ENCODE peak calls at places on chromosomes 7 and 10, in six cellular contexts. One of them, this sample, is unnamed.
A peak's percentile ranks its signal among the peaks of the same experiment; 100 is the strongest.

GRCh38 chr10:43417950-43418768 is 9.2 kb upstream of the HNRNPF start:
- DNase-seq in AG09309: no peak
- DNase-seq in Calu3: no peak
- DNase-seq in AG04449: no peak
- DNase-seq in CD8-positive, alpha-beta T cell: no peak
- DNase-seq in A673: no peak
- DNase-seq in this sample: peak; percentile 75

GRCh38 chr10:83750604-83751003 is 388.7 kb upstream of the GHITM start:
- DNase-seq in AG09309: no peak
- DNase-seq in Calu3: no peak
- DNase-seq in AG04449: no peak
- DNase-seq in CD8-positive, alpha-beta T cell: no peak
- DNase-seq in A673: no peak
- DNase-seq in this sample: no peak

GRCh38 chr7:85567983-85568382 is 381.1 kb upstream of the SEMA3D start:
- DNase-seq in AG09309: no peak
- DNase-seq in Calu3: no peak
- DNase-seq in AG04449: no peak
- DNase-seq in CD8-positive, alpha-beta T cell: no peak
- DNase-seq in A673: no peak
- DNase-seq in this sample: no peak

GRCh38 chr7:130401531-130401930 is 21.2 kb downstream of the CPA1 start:
- DNase-seq in AG09309: no peak
- DNase-seq in Calu3: no peak
- DNase-seq in AG04449: no peak
- DNase-seq in CD8-positive, alpha-beta T cell: no peak
- DNase-seq in A673: no peak
- DNase-seq in this sample: no peak

GRCh38 chr10:51097546-51097945 is 23.3 kb downstream of the PRKG1 start:
- DNase-seq in AG09309: no peak
- DNase-seq in Calu3: no peak
- DNase-seq in AG04449: no peak
- DNase-seq in CD8-positive, alpha-beta T cell: no peak
- DNase-seq in A673: no peak
- DNase-seq in this sample: no peak

GRCh38 chr7:14902589-14902963 is at the start of gene DGKB:
- DNase-seq in AG09309: no peak
- DNase-seq in Calu3: no peak
- DNase-seq in AG04449: no peak
- DNase-seq in CD8-positive, alpha-beta T cell: no peak
- DNase-seq in A673: peak; percentile 20
- DNase-seq in this sample: no peak

GRCh38 chr7:33774762-33775523 is 130.4 kb upstream of the BMPER start:
- DNase-seq in AG09309: peak; percentile 70
- DNase-seq in Calu3: no peak
- DNase-seq in AG04449: no peak
- DNase-seq in CD8-positive, alpha-beta T cell: no peak
- DNase-seq in A673: peak; percentile 90
- DNase-seq in this sample: no peak

GRCh38 chr10:93991596-93992284 is 2.0 kb upstream of the PLCE1 start:
- DNase-seq in AG09309: no peak
- DNase-seq in Calu3: peak; percentile 63
- DNase-seq in AG04449: no peak
- DNase-seq in CD8-positive, alpha-beta T cell: no peak
- DNase-seq in A673: peak; percentile 40
- DNase-seq in this sample: no peak

GRCh38 chr10:32077896-32078295 is 21.7 kb upstream of the KIF5B start:
- DNase-seq in AG09309: no peak
- DNase-seq in Calu3: no peak
- DNase-seq in AG04449: no peak
- DNase-seq in CD8-positive, alpha-beta T cell: no peak
- DNase-seq in A673: peak; percentile 24
- DNase-seq in this sample: no peak

GRCh38 chr10:103859161-103860141 is 4.1 kb upstream of the SH3PXD2A start:
- DNase-seq in AG09309: no peak
- DNase-seq in Calu3: peak; percentile 58
- DNase-seq in AG04449: no peak
- DNase-seq in CD8-positive, alpha-beta T cell: peak; percentile 30
- DNase-seq in A673: peak; percentile 86
- DNase-seq in this sample: no peak

GRCh38 chr7:47389171-47389922 is 192.6 kb downstream of the TNS3 start:
- DNase-seq in AG09309: no peak
- DNase-seq in Calu3: no peak
- DNase-seq in AG04449: no peak
- DNase-seq in CD8-positive, alpha-beta T cell: no peak
- DNase-seq in A673: no peak
- DNase-seq in this sample: no peak

GRCh38 chr10:81865581-81865980 is 9.4 kb upstream of the NRG3 start:
- DNase-seq in AG09309: no peak
- DNase-seq in Calu3: peak; percentile 39
- DNase-seq in AG04449: no peak
- DNase-seq in CD8-positive, alpha-beta T cell: no peak
- DNase-seq in A673: no peak
- DNase-seq in this sample: no peak

GRCh38 chr7:28623105-28623730 is 210.9 kb downstream of the CREB5 start:
- DNase-seq in AG09309: no peak
- DNase-seq in Calu3: no peak
- DNase-seq in AG04449: peak; percentile 38
- DNase-seq in CD8-positive, alpha-beta T cell: no peak
- DNase-seq in A673: no peak
- DNase-seq in this sample: no peak

GRCh38 chr7:2729043-2729892 is 41.3 kb downstream of the AMZ1 start:
- DNase-seq in AG09309: no peak
- DNase-seq in Calu3: no peak
- DNase-seq in AG04449: no peak
- DNase-seq in CD8-positive, alpha-beta T cell: no peak
- DNase-seq in A673: no peak
- DNase-seq in this sample: peak; percentile 50

GRCh38 chr7:134669845-134670373 is 23.3 kb downstream of the BPGM start:
- DNase-seq in AG09309: no peak
- DNase-seq in Calu3: peak; percentile 76
- DNase-seq in AG04449: no peak
- DNase-seq in CD8-positive, alpha-beta T cell: peak; percentile 63
- DNase-seq in A673: peak; percentile 86
- DNase-seq in this sample: no peak

GRCh38 chr10:25639646-25640045 is 294.4 kb upstream of the MYO3A start:
- DNase-seq in AG09309: no peak
- DNase-seq in Calu3: no peak
- DNase-seq in AG04449: no peak
- DNase-seq in CD8-positive, alpha-beta T cell: no peak
- DNase-seq in A673: no peak
- DNase-seq in this sample: no peak

GRCh38 chr10:50809596-50809995 is 69.9 kb downstream of the ASAH2B start:
- DNase-seq in AG09309: no peak
- DNase-seq in Calu3: no peak
- DNase-seq in AG04449: no peak
- DNase-seq in CD8-positive, alpha-beta T cell: no peak
- DNase-seq in A673: no peak
- DNase-seq in this sample: no peak

GRCh38 chr7:140982508-140982907 is 32.2 kb downstream of the MRPS33 start:
- DNase-seq in AG09309: no peak
- DNase-seq in Calu3: no peak
- DNase-seq in AG04449: no peak
- DNase-seq in CD8-positive, alpha-beta T cell: no peak
- DNase-seq in A673: no peak
- DNase-seq in this sample: no peak

GRCh38 chr10:133021963-133022783 is 65.6 kb upstream of the ADGRA1 start:
- DNase-seq in AG09309: no peak
- DNase-seq in Calu3: no peak
- DNase-seq in AG04449: no peak
- DNase-seq in CD8-positive, alpha-beta T cell: no peak
- DNase-seq in A673: no peak
- DNase-seq in this sample: no peak

GRCh38 chr7:157278791-157279678 is 57.8 kb upstream of the DNAJB6 start:
- DNase-seq in AG09309: no peak
- DNase-seq in Calu3: peak; percentile 36
- DNase-seq in AG04449: no peak
- DNase-seq in CD8-positive, alpha-beta T cell: no peak
- DNase-seq in A673: no peak
- DNase-seq in this sample: no peak

GRCh38 chr7:98222533-98223195 is 11.4 kb downstream of the BHLHA15 start:
- DNase-seq in AG09309: no peak
- DNase-seq in Calu3: no peak
- DNase-seq in AG04449: no peak
- DNase-seq in CD8-positive, alpha-beta T cell: no peak
- DNase-seq in A673: no peak
- DNase-seq in this sample: no peak

GRCh38 chr10:9305018-9305655 is 1250.6 kb downstream of the GATA3 start:
- DNase-seq in AG09309: no peak
- DNase-seq in Calu3: no peak
- DNase-seq in AG04449: no peak
- DNase-seq in CD8-positive, alpha-beta T cell: no peak
- DNase-seq in A673: peak; percentile 27
- DNase-seq in this sample: no peak

GRCh38 chr7:135147899-135148721 is at the start of gene TMEM140:
- DNase-seq in AG09309: no peak
- DNase-seq in Calu3: no peak
- DNase-seq in AG04449: no peak
- DNase-seq in CD8-positive, alpha-beta T cell: peak; percentile 36
- DNase-seq in A673: no peak
- DNase-seq in this sample: no peak

GRCh38 chr10:80662429-80663211 is 124.9 kb downstream of the SH2D4B start:
- DNase-seq in AG09309: peak; percentile 47
- DNase-seq in Calu3: peak; percentile 93
- DNase-seq in AG04449: peak; percentile 26
- DNase-seq in CD8-positive, alpha-beta T cell: peak; percentile 45
- DNase-seq in A673: peak; percentile 88
- DNase-seq in this sample: no peak

GRCh38 chr10:14182781-14183180 is 147.9 kb downstream of the FRMD4A start:
- DNase-seq in AG09309: no peak
- DNase-seq in Calu3: no peak
- DNase-seq in AG04449: no peak
- DNase-seq in CD8-positive, alpha-beta T cell: no peak
- DNase-seq in A673: no peak
- DNase-seq in this sample: no peak

GRCh38 chr10:17220652-17221100 is 7.4 kb upstream of the VIM start:
- DNase-seq in AG09309: no peak
- DNase-seq in Calu3: no peak
- DNase-seq in AG04449: no peak
- DNase-seq in CD8-positive, alpha-beta T cell: no peak
- DNase-seq in A673: no peak
- DNase-seq in this sample: no peak

GRCh38 chr10:98456688-98457482 is 10.2 kb upstream of the HPS1 start:
- DNase-seq in AG09309: no peak
- DNase-seq in Calu3: no peak
- DNase-seq in AG04449: no peak
- DNase-seq in CD8-positive, alpha-beta T cell: no peak
- DNase-seq in A673: no peak
- DNase-seq in this sample: no peak

DNA sequence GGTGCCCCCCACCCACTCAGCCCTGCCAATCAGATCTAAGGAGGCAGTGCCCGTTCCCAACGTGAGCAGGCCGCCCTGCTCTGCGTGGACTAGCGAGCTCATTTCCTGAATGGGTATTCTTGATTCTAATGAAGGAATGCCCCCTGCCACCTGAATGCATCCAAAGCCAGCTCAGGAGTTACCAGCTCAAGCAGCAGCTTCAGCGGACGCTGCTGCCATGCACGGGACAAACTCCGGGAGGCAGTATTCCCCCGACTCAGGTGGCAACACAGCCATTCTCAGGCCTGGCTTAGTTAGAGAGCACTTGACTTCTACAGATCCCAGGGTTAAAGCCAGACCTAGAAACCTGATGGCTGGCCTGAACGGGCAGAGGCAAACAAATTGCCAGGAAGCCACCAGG is 25.8 kb downstream of the PSAP start:
- DNase-seq in AG09309: no peak
- DNase-seq in Calu3: no peak
- DNase-seq in AG04449: no peak
- DNase-seq in CD8-positive, alpha-beta T cell: no peak
- DNase-seq in A673: no peak
- DNase-seq in this sample: no peak
- TF ChIP-seq CTCF in AG09309: no peak
- TF ChIP-seq CTCF in Calu3: no peak
- TF ChIP-seq CTCF in AG04449: no peak
- TF ChIP-seq CTCF in CD8-positive, alpha-beta T cell: no peak
- TF ChIP-seq CTCF in A673: peak; percentile 25
- TF ChIP-seq CTCF in this sample: no peak

GRCh38 chr10:112631501-112632410 is 184.7 kb downstream of the VTI1A start:
- DNase-seq in AG09309: no peak
- DNase-seq in Calu3: peak; percentile 54
- DNase-seq in AG04449: no peak
- DNase-seq in CD8-positive, alpha-beta T cell: no peak
- DNase-seq in A673: no peak
- DNase-seq in this sample: no peak
- TF ChIP-seq CTCF in AG09309: no peak
- TF ChIP-seq CTCF in Calu3: no peak
- TF ChIP-seq CTCF in AG04449: no peak
- TF ChIP-seq CTCF in CD8-positive, alpha-beta T cell: no peak
- TF ChIP-seq CTCF in A673: no peak
- TF ChIP-seq CTCF in this sample: no peak

DNA sequence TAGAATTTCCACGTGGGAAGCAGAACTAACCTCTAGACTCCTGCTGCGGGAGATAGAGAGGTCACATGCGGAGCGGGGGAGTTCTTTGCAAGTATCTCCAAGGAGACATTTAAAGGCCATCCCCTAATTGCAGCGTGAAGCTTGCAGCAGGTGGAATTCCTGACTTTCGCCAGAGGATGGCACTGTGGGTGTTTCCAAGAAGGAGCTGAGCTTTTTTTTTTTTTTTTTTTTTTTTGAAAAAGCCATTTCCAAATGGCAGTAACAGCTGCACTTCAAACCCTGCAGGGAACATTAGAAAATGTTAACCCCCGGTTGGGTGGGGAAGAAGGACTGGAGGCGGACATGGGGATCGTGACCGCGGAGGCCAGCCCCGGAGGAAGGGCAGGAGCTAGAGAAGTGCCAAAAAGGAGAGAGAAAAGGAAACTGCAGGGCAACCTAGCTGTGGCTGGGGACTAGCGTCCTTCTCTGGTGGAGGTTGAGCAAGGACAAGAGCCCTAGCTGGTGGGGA is 487.7 kb downstream of the TYW1 start:
- DNase-seq in AG09309: peak; percentile 24
- DNase-seq in Calu3: peak; percentile 22
- DNase-seq in AG04449: peak; percentile 9
- DNase-seq in CD8-positive, alpha-beta T cell: no peak
- DNase-seq in A673: peak; percentile 81
- DNase-seq in this sample: no peak
- TF ChIP-seq CTCF in AG09309: peak; percentile 71
- TF ChIP-seq CTCF in Calu3: no peak
- TF ChIP-seq CTCF in AG04449: peak; percentile 68
- TF ChIP-seq CTCF in CD8-positive, alpha-beta T cell: no peak
- TF ChIP-seq CTCF in A673: peak; percentile 85
- TF ChIP-seq CTCF in this sample: peak; percentile 15

DNA sequence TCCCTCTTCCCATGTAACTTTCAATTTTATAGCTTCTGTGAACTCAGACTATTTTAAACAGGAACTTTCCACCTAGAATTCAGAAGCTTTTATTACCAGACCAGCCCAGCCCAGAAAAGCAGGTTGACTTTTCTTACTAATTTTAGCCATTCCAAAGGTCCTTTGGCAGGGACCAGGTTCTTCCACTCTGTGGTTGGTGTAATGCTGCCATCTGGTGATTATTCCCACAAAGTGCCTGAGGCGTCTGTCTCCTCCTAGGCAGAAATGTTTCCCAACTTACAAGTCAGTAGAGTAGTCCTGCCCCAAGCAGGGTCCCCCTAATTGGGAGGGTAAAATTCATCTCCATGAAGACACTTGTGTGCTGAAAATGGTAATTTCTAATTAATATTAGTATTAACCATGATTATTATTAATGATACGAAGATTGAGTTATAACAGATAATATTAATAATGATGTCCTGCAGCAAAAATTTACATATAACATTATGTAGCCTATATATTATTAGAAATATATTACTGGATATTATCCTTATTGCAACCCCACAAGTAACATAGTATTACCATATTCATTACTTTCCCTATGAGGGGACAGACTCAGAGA is 53.0 kb upstream of the PPP1R17 start:
- DNase-seq in AG09309: no peak
- DNase-seq in Calu3: peak; percentile 83
- DNase-seq in AG04449: peak; percentile 19
- DNase-seq in CD8-positive, alpha-beta T cell: no peak
- DNase-seq in A673: peak; percentile 86
- DNase-seq in this sample: no peak
- TF ChIP-seq CTCF in AG09309: peak; percentile 33
- TF ChIP-seq CTCF in Calu3: peak; percentile 92
- TF ChIP-seq CTCF in AG04449: peak; percentile 52
- TF ChIP-seq CTCF in CD8-positive, alpha-beta T cell: no peak
- TF ChIP-seq CTCF in A673: peak; percentile 83
- TF ChIP-seq CTCF in this sample: peak; percentile 23